ENCODE peak calls at places on chromosome 10, in four cellular contexts. L is IMR-90, E is upper lobe of left lung, R is heart right ventricle. K is an unnamed sample. For H3K4me1 and H3K27me3, the result is how much of the 10 kb centered on the place peaks cover.

GRCh38 chr10:88707429-88708110 is 1.5 kb downstream of the LIPK start:
- DNase-seq in L (peak), E (no peak), R (no peak), K (no peak)

GRCh38 chr10:129704786-129705525 is 237.9 kb downstream of the MGMT start:
- DNase-seq in L (peak), E (no peak), R (no peak), K (no peak)

GRCh38 chr10:108789911-108790310 is 1133.4 kb downstream of the XPNPEP1 start:
- DNase-seq in L (peak), E (no peak), R (no peak), K (no peak)

GRCh38 chr10:92304061-92304460 is 13.1 kb downstream of the MARCHF5 start:
- DNase-seq in L (no peak), E (no peak), R (no peak), K (no peak)

GRCh38 chr10:7817984-7818294 is 366 bp upstream of the TAF3 start:
- DNase-seq in L (no peak), E (no peak), R (no peak), K (no peak)

GRCh38 chr10:77163670-77164348 is 473.8 kb downstream of the KCNMA1 start:
- DNase-seq in L (peak), E (no peak), R (no peak), K (no peak)

GRCh38 chr10:103145860-103146466 is 47.1 kb downstream of the NT5C2 start:
- DNase-seq in L (peak), E (peak), R (peak), K (no peak)

GRCh38 chr10:14736043-14736442 is 38.7 kb downstream of the FAM107B start:
- DNase-seq in L (no peak), E (no peak), R (no peak), K (no peak)

GRCh38 chr10:99172130-99172738 is 63.4 kb downstream of the HPSE2 start:
- DNase-seq in L (peak), E (no peak), R (no peak), K (no peak)

GRCh38 chr10:36534471-36535002 is 590.9 kb upstream of the ANKRD30A start:
- DNase-seq in L (peak), E (no peak), R (no peak), K (no peak)

GRCh38 chr10:70905071-70906021 is 17.0 kb upstream of the PCBD1 start:
- DNase-seq in L (no peak), E (peak), R (no peak), K (no peak)

GRCh38 chr10:35633006-35633980 is 8.8 kb downstream of the FZD8 start:
- DNase-seq in L (no peak), E (no peak), R (no peak), K (no peak)

GRCh38 chr10:63758080-63758479 is 236.9 kb downstream of the REEP3 start:
- DNase-seq in L (peak), E (no peak), R (no peak), K (no peak)

GRCh38 chr10:51915031-51915542 is 215.7 kb upstream of the CSTF2T start:
- DNase-seq in L (no peak), E (no peak), R (no peak), K (no peak)

GRCh38 chr10:70164179-70164578 is 6.1 kb downstream of the SAR1A start:
- DNase-seq in L (no peak), E (no peak), R (no peak), K (no peak)

GRCh38 chr10:132700168-132701098 is 85.5 kb downstream of the NKX6-2 start:
- DNase-seq in L (peak), E (no peak), R (peak), K (no peak)

GRCh38 chr10:132283604-132284382 is 24.0 kb downstream of the STK32C start:
- DNase-seq in L (no peak), E (no peak), R (no peak), K (no peak)

GRCh38 chr10:72622271-72622670 is 3.6 kb downstream of the MICU1 start:
- DNase-seq in L (no peak), E (no peak), R (no peak), K (no peak)

GRCh38 chr10:128210215-128211063 is 84.2 kb upstream of the MKI67 start:
- DNase-seq in L (no peak), E (peak), R (peak), K (peak)

DNA sequence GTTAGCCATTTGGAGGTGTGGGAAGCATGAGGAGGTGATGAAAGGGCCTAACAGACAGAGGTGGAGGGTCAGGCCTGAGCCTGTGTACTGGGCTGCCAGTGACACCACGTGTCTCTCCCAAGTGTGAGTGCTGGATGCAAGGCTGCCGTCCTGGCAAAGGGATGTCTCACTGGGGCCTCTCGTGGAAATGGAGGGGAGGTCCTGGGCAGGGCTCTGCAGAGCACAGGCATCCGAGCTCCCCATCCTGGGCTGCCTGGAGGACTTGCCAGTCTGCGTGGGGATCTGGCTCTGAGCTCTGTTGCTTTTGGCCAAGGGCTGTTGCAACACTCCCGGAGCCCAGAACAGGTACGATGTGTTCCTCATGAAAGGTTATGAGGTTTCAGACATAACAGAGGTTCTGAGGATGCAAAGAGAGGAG is 77.3 kb downstream of the GRK5 start:
- DNase-seq in L (no peak), E (peak), R (peak), K (no peak)
- H3K4me1 ChIP-seq in L (half or more), E (half or more), R (half or more), K (under half)

GRCh38 chr10:101763141-101763540 is 12.8 kb downstream of the FGF8 start:
- DNase-seq in L (no peak), E (no peak), R (no peak), K (no peak)
- H3K4me3 ChIP-seq in L (no peak), E (no peak), R (no peak), K (no peak)

DNA sequence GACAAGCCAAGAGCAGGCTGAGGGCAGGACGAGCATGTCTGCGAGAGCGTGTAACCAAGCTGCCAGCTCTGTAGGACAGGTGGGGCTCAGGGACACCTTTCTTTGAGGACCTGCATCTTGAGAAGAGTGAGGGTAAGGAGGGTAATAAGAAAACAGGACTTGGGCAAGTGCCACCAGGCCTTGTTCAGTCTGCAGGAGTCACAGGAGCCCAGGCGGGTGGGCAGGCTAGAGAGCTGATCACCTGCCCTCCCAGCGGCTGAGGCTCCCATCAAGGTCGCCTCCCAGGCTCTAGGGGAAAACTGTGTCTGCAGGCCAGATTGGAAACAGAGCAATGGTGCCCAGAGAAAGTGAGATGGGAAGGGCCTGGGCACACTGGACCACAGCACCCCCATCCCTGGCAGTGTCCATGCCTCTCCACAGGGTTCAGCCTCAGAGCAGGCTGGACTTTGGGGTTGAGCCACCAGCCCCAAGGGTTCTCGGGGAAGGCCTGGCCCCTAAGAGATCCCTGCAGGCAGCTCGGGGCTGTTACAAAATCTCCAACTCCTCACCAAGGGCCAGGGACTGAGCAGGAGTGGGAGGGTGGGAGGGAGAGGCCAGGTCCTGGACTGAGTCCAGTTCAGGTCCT is 162.1 kb downstream of the GRID1 start:
- DNase-seq in L (no peak), E (no peak), R (no peak), K (no peak)
- H3K27me3 ChIP-seq in L (under half), E (under half), R (under half), K (under half)

GRCh38 chr10:101031796-101032636 is 982 bp downstream of the SFXN3 start:
- DNase-seq in L (peak), E (peak), R (peak), K (peak)
- H3K4me1 ChIP-seq in L (under half), E (under half), R (under half), K (under half)

GRCh38 chr10:4902571-4903011 is 60.6 kb upstream of the AKR1C1 start:
- DNase-seq in L (no peak), E (peak), R (no peak), K (no peak)
- H3K4me3 ChIP-seq in L (no peak), E (no peak), R (no peak), K (no peak)

DNA sequence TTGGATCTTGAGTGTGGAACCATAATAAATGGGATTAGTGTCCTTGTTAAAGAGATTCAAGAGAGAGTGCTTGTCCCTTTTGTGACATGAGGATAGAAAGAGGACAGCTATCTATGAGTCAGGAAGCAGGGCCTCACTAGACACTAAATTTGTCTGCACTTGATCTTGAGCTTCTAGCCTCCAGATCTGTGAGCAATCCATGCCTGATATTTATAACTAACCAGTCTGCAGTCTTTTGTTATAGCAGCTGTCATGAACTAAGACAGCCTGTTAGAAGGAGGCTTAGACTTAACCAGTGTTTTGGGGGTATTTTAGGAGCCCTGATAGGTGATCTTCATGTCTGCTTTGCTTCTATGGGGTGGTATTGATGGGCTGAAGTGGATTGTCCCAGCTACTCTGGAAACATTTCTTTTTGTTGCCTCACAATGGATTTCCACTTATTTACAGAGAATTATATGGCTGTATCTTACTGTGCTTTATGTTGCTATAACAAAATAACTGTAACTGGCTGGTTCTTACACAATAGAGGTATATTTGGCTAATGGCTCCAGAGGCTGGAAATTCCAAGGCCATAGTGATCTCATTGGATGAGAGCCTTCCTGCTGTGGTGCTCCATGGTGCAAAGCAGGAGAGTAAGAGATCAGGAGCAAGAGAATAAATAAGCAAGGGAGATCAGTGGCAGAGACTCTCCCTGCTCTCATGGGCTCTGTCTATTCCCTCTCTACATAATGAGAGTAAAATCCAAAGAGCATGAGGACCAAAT is 23.4 kb upstream of the AKR1C3 start:
- DNase-seq in L (peak), E (no peak), R (no peak), K (no peak)
- H3K27me3 ChIP-seq in L (under half), E (under half), R (under half), K (under half)

GRCh38 chr10:5545011-5545410 is 20.2 kb downstream of the CALML3 start:
- DNase-seq in L (no peak), E (no peak), R (no peak), K (no peak)

GRCh38 chr10:5545778-5546710 is 21.3 kb downstream of the CALML3 start:
- DNase-seq in L (peak), E (peak), R (peak), K (no peak)

GRCh38 chr10:5543628-5544027 is 18.9 kb downstream of the CALML3 start:
- DNase-seq in L (peak), E (no peak), R (no peak), K (no peak)

GRCh38 chr10:5545426-5545777 is 20.6 kb downstream of the CALML3 start:
- DNase-seq in L (no peak), E (no peak), R (no peak), K (no peak)

GRCh38 chr10:5544216-5544805 is 19.6 kb downstream of the CALML3 start:
- DNase-seq in L (no peak), E (no peak), R (no peak), K (no peak)
- H3K4me1 ChIP-seq in L (under half), E (under half), R (under half), K (under half)

GRCh38 chr10:1737222-1738061 is at the start of gene ADARB2:
- DNase-seq in L (no peak), E (no peak), R (peak), K (no peak)
- H3K4me3 ChIP-seq in L (no peak), E (peak), R (peak), K (no peak)

K was measured in naive thymus-derived CD4-positive, alpha-beta T cell.